ENCODE peak calls at places on chromosomes 2 and 18, in eight cellular contexts. L is adipocyte; T is AG04449; R is transverse colon; O is IMR-90; Z is aorta; U is lung; A is CD8-positive, alpha-beta memory T cell. C is an unnamed sample.

GRCh38 chr2:85409719-85410583 is at the start of gene CAPG:
- DNase-seq in L (no peak), R (peak), U (peak), Z (peak), A (peak), T (no peak), O (no peak), C (peak)

GRCh38 chr2:223943561-223944008 is 1.6 kb downstream of the WDFY1 start:
- DNase-seq in T (no peak), O (peak), Z (no peak), A (no peak), U (no peak), R (peak), L (peak), C (no peak)

GRCh38 chr18:26813043-26813442 is 52.5 kb downstream of the AQP4 start:
- DNase-seq in R (peak), L (no peak), U (peak), Z (no peak), O (no peak), A (no peak), T (no peak), C (peak)

GRCh38 chr2:233350708-233351107 is 3.6 kb upstream of the DGKD start:
- DNase-seq in U (no peak), A (no peak), R (peak), L (peak), T (peak), Z (no peak), O (peak), C (peak)

GRCh38 chr2:100731535-100731981 is 88.4 kb upstream of the NPAS2 start:
- DNase-seq in U (no peak), L (peak), Z (no peak), R (no peak), O (peak), T (no peak), A (no peak), C (no peak)

GRCh38 chr2:167732251-167732788 is 515.1 kb downstream of the STK39 start:
- DNase-seq in U (no peak), O (no peak), Z (no peak), T (no peak), A (no peak), L (no peak), R (no peak), C (no peak)

GRCh38 chr2:105396254-105397024 is 2.4 kb downstream of the FHL2 start:
- DNase-seq in Z (peak), R (peak), U (no peak), O (peak), T (no peak), L (peak), A (no peak), C (no peak)

GRCh38 chr2:38528008-38528442 is 74.7 kb downstream of the HNRNPLL start:
- DNase-seq in O (peak), R (no peak), Z (peak), T (no peak), L (peak), U (no peak), A (no peak), C (no peak)

GRCh38 chr2:212052412-212053159 is 486.0 kb downstream of the ERBB4 start:
- DNase-seq in Z (no peak), T (no peak), L (peak), R (no peak), A (no peak), O (peak), U (no peak), C (no peak)

GRCh38 chr2:25330273-25330672 is 11.5 kb downstream of the DNMT3A start:
- DNase-seq in Z (no peak), U (no peak), L (no peak), T (no peak), R (no peak), A (no peak), O (no peak), C (no peak)

GRCh38 chr2:200765139-200765951 is 46.4 kb upstream of the BZW1 start:
- DNase-seq in U (no peak), L (peak), R (no peak), O (peak), A (no peak), Z (no peak), T (peak), C (no peak)

GRCh38 chr18:71673498-71673897 is 870.6 kb downstream of the CBLN2 start:
- DNase-seq in O (no peak), R (no peak), A (no peak), Z (no peak), T (no peak), U (no peak), L (no peak), C (no peak)

DNA sequence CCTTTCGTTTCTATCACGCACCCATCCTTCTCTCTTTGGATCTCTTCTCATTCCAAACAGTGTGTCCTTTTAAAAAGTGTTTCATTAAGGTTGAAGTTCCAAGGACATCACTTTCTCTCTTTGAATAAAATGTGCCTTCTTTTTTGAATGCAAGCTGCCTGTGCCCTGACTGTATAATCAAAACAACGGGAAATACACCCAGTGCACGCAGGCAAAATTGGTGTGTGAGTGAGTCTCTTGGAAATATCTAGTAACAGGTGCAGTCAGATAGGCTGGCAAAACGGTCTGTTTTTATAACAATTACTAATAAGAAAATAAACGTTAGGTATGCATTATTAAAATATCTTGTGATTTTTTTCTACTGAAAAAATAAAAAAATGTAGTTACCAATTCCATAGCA is 271.1 kb upstream of the TCF4 start:
- DNase-seq in U (no peak), A (no peak), L (no peak), O (no peak), Z (no peak), T (no peak), R (no peak), C (no peak)
- H3K4me3 ChIP-seq in U (no peak), A (no peak), L (peak), O (no peak), Z (peak), T (peak), R (no peak), C (no peak)

GRCh38 chr2:154826827-154827226 is 128.3 kb downstream of the KCNJ3 start:
- DNase-seq in A (no peak), Z (no peak), T (no peak), L (no peak), O (no peak), U (no peak), R (no peak), C (no peak)
- H3K4me3 ChIP-seq in A (no peak), Z (no peak), T (no peak), L (no peak), O (no peak), U (no peak), R (no peak), C (no peak)

GRCh38 chr2:240248981-240249422 is 108.5 kb upstream of the OTOS start:
- DNase-seq in A (no peak), U (no peak), L (no peak), O (no peak), T (no peak), R (no peak), Z (peak), C (no peak)

GRCh38 chr2:240251848-240252190 is 111.4 kb upstream of the OTOS start:
- DNase-seq in A (no peak), O (no peak), R (no peak), Z (no peak), U (no peak), T (no peak), L (no peak), C (no peak)

GRCh38 chr2:240250985-240251847 is 110.8 kb upstream of the OTOS start:
- DNase-seq in T (no peak), A (no peak), U (peak), Z (peak), L (peak), R (peak), O (peak), C (peak)

GRCh38 chr2:240249423-240250149 is 109.1 kb upstream of the OTOS start:
- DNase-seq in A (no peak), O (no peak), L (no peak), T (no peak), R (no peak), Z (peak), U (peak), C (no peak)

GRCh38 chr2:240250150-240250984 is 109.9 kb upstream of the OTOS start:
- DNase-seq in Z (peak), U (peak), L (no peak), O (no peak), R (no peak), A (no peak), T (no peak), C (no peak)
- H3K4me3 ChIP-seq in Z (no peak), U (no peak), L (peak), O (no peak), R (no peak), A (no peak), T (no peak), C (no peak)

GRCh38 chr2:11517906-11518305 is 15.9 kb upstream of the GREB1 start:
- DNase-seq in O (no peak), L (no peak), T (no peak), U (no peak), A (no peak), R (no peak), Z (no peak), C (no peak)
- H3K4me3 ChIP-seq in O (no peak), L (no peak), T (no peak), U (no peak), A (no peak), R (no peak), Z (no peak), C (no peak)

GRCh38 chr2:230907361-230908093 is 17.5 kb downstream of the GPR55 start:
- DNase-seq in T (no peak), U (no peak), Z (peak), O (no peak), A (no peak), L (no peak), R (no peak), C (no peak)
- H3K4me3 ChIP-seq in T (no peak), U (no peak), Z (no peak), O (no peak), A (no peak), L (no peak), R (no peak), C (no peak)

C was measured in prostate gland.